ENCODE peak calls at places on chromosome 19, in six cellular contexts. P, R, V, C, H and Y are unnamed samples.

GRCh38 chr19:34017024-34017423 is 155.3 kb upstream of the LSM14A start:
- DNase-seq in H (no peak), R (no peak), P (no peak), C (no peak), V (no peak), Y (no peak)

GRCh38 chr19:41871573-41872383 is 5.3 kb upstream of the CD79A start:
- DNase-seq in V (no peak), P (no peak), R (no peak), C (no peak), H (no peak), Y (no peak)

GRCh38 chr19:14554382-14554812 is 17.5 kb downstream of the NDUFB7 start:
- DNase-seq in R (no peak), H (peak), P (no peak), C (no peak), V (no peak), Y (no peak)

GRCh38 chr19:51652266-51652665 is 5.6 kb upstream of the SIGLEC14 start:
- DNase-seq in R (no peak), V (no peak), P (no peak), C (no peak), H (no peak), Y (no peak)

GRCh38 chr19:4216832-4217231 is 12.5 kb upstream of the EBI3 start:
- DNase-seq in P (no peak), V (no peak), H (no peak), C (no peak), R (no peak), Y (no peak)

GRCh38 chr19:18809149-18809978 is 18.3 kb upstream of the COMP start:
- DNase-seq in P (peak), H (peak), C (peak), R (no peak), V (no peak), Y (peak)

GRCh38 chr19:37929512-37929911 is 22.5 kb downstream of the SIPA1L3 start:
- DNase-seq in C (no peak), P (no peak), H (no peak), V (no peak), R (no peak), Y (no peak)

GRCh38 chr19:6765738-6766356 is 1.4 kb downstream of the SH2D3A start:
- DNase-seq in H (peak), V (peak), C (no peak), R (no peak), P (no peak), Y (peak)

GRCh38 chr19:15432018-15432494 is 13.3 kb upstream of the AKAP8L start:
- DNase-seq in V (no peak), R (no peak), P (no peak), C (no peak), H (no peak), Y (no peak)

GRCh38 chr19:45305421-45305820 is 17.3 kb downstream of the CKM start:
- DNase-seq in C (peak), V (no peak), R (no peak), P (no peak), H (no peak), Y (no peak)

GRCh38 chr19:30649934-30650614 is 277.9 kb downstream of the ZNF536 start:
- DNase-seq in C (peak), R (peak), V (no peak), P (no peak), H (peak), Y (no peak)

GRCh38 chr19:32748497-32748896 is 28.9 kb downstream of the TDRD12 start:
- DNase-seq in R (no peak), P (no peak), H (no peak), V (no peak), C (no peak), Y (no peak)

GRCh38 chr19:32336259-32337111 is 8.9 kb upstream of the ZNF507 start:
- DNase-seq in H (peak), P (no peak), R (no peak), C (peak), V (no peak), Y (no peak)

GRCh38 chr19:33429891-33430673 is 56.6 kb downstream of the CEBPG start:
- DNase-seq in C (no peak), H (no peak), P (no peak), V (peak), R (no peak), Y (no peak)

GRCh38 chr19:37933965-37934364 is 27.0 kb downstream of the SIPA1L3 start:
- DNase-seq in V (no peak), P (peak), R (no peak), C (peak), H (peak), Y (no peak)

GRCh38 chr19:1154731-1155351 is 19.2 kb downstream of the SBNO2 start:
- DNase-seq in P (peak), H (peak), V (no peak), C (peak), R (no peak), Y (peak)

GRCh38 chr19:58009666-58010301 is 7.2 kb upstream of the ZNF606 start:
- DNase-seq in H (peak), C (peak), V (peak), R (peak), P (peak), Y (peak)

GRCh38 chr19:33811736-33812387 is 15.2 kb downstream of the KCTD15 start:
- DNase-seq in R (no peak), C (no peak), V (peak), P (no peak), H (no peak), Y (no peak)

GRCh38 chr19:1852294-1852646 is 4.0 kb upstream of the REXO1 start:
- DNase-seq in R (no peak), P (no peak), C (no peak), H (no peak), V (no peak), Y (no peak)

GRCh38 chr19:10113592-10113963 is 2.1 kb downstream of the P2RY11 start:
- DNase-seq in C (no peak), P (no peak), V (peak), H (no peak), R (no peak), Y (no peak)

GRCh38 chr19:48123907-48124675 is 13.5 kb upstream of the PLA2G4C start:
- DNase-seq in C (peak), V (no peak), P (no peak), R (peak), H (peak), Y (no peak)

GRCh38 chr19:3606174-3606689 is 443 bp downstream of the TBXA2R start:
- DNase-seq in H (no peak), V (peak), C (no peak), R (no peak), P (no peak), Y (no peak)

GRCh38 chr19:56091751-56092546 is 29.1 kb downstream of the ZNF787 start:
- DNase-seq in C (no peak), H (no peak), P (no peak), V (no peak), R (no peak), Y (no peak)

DNA sequence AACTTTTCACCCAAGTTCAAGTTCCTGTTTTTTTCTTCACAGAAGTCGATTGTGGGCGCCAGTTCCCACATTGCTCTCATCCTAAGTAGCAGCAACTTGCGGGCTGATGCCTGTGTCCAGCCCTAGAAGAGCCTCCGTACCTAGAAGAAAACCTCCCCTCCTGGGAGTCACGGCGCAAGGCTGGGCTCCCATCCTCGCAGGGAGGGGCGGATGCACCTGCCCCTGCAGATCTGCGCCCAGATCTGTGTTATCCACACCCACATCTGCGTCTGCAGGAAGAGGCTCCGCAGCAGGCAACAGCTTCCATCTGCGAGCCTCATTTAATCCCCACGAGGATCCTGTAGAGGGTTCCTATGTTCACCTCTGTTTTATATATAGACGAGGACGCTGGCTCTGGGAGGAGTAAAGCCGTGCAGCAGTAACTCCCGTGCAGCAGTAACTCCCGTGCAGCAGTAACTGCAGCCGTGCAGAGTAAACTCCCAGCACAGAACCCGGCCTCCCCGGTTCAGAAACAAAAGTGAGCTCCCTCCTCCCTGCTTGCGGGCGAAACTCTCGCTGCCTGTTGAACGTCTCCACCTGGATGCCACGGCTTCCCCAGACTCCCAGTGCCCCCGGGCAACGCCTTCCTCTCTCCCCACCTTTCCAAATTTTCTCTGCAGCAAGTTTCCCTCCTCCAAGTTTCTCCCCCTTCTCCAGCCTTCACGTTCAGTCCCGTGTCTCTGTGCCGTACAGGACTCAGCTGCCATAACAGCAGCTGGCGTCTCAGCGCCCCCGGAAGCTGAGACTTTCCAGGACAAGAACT is 23.5 kb upstream of the LAIR1 start:
- DNase-seq in C (no peak), R (no peak), P (no peak), H (no peak), V (peak), Y (no peak)
- H3K4me3 ChIP-seq in C (no peak), R (no peak), P (no peak), H (no peak), V (no peak), Y (no peak)

GRCh38 chr19:46787040-46787330 is 1.4 kb downstream of the SLC1A5 start:
- DNase-seq in R (no peak), V (no peak), P (no peak), C (no peak), H (no peak), Y (no peak)

GRCh38 chr19:46789371-46789770 is 977 bp upstream of the SLC1A5 start:
- DNase-seq in P (no peak), R (no peak), V (no peak), C (no peak), H (no peak), Y (no peak)

GRCh38 chr19:46788101-46788967 is at the start of gene SLC1A5:
- DNase-seq in C (peak), H (peak), R (peak), V (peak), P (peak), Y (peak)

GRCh38 chr19:46787331-46788100 is 878 bp downstream of the SLC1A5 start:
- DNase-seq in R (no peak), V (peak), H (peak), C (peak), P (peak), Y (peak)

GRCh38 chr19:46788968-46789338 is 559 bp upstream of the SLC1A5 start:
- DNase-seq in V (no peak), H (no peak), P (no peak), R (no peak), C (no peak), Y (no peak)
- H3K4me3 ChIP-seq in V (no peak), H (no peak), P (peak), R (no peak), C (no peak), Y (no peak)

GRCh38 chr19:17184381-17184841 is 30.7 kb upstream of the USE1 start:
- DNase-seq in V (no peak), C (no peak), P (no peak), H (no peak), R (no peak), Y (no peak)
- H3K4me3 ChIP-seq in V (no peak), C (no peak), P (no peak), H (no peak), R (no peak), Y (no peak)

DNA sequence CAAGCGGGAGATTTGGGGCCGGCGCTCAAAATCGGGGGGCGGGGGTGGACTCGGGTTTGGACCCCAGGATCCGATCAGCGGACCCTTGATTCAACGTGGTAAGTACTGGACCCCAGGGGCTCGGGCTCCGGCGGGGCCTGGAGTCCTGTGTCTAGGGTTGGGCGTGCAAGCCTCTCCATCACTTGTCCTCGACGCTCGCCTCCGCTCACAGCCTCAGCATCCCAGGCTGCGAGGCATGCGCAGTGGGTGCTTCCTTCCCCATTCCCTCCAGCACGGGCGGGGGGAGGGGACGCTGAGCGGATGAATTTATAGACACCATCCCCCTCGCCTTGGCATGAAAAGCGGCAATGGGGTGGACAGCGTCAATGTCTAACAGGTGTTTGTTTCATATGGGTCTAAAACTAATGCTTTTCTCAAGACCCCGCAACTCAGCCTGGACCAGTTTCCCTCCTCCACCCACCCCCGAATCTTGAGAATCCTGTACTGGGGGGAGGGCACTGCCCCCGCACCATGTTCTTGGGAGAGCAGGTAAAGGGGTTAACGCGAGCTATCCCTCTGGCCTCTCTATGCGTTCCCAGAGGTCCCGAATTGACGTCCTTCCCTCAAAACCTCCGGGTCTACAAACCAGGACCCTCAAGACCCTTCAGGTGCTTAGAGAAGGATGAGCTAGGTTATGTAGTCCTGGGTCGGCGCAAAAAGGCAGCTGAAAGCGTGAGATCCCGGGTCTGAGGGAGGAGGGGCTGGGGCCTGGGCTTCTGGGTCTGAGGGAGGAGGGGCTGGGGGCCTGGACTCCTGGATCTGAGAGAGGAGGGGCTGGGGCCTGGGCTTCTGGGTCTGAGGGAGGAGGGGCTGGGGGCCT is 556 bp downstream of the CPT1C start:
- DNase-seq in V (no peak), C (peak), R (no peak), P (peak), H (peak), Y (no peak)
- H3K4me3 ChIP-seq in V (peak), C (peak), R (peak), P (peak), H (peak), Y (no peak)

DNA sequence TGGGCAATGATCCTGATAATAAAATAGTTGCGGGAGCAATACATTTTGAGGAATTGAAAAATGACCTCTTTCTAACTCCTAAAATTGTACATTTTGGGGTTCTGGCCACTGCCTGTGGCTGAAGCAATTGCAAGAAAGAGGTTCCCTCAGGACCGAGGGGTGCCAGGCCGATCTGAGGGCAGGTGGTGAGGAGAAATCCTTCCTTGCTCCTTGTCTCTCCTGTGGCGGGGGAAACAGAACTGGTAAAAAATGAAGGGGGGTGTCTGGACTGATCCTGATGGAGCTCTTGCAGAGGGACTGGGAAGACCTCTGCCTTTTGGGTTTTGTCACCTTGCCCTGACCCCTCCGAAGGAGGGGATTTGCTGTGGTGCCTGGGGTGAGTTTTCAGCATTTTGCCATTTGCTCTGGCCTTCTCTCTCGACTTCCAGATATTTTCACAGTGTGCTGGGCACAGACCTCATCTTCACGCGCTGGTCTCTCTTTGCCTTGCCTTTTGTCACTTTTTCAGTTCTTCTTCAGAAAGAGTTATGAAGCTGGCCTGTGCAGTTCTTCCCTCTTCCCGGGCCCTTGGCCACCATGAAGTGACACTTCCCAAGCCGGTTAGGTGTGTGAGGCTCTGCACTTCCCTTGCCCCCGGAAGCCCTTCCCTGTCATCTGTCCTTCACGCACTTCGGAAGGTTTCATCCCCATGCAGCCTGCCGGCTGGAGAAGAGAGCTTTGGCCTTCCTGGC is 22.2 kb downstream of the NFIX start:
- DNase-seq in C (no peak), P (no peak), V (no peak), H (no peak), R (no peak), Y (no peak)
- H3K4me3 ChIP-seq in C (peak), P (no peak), V (no peak), H (no peak), R (no peak), Y (no peak)

GRCh38 chr19:40797963-40798222 is 1.1 kb upstream of the EGLN2 start:
- DNase-seq in V (no peak), H (no peak), P (no peak), R (no peak), C (no peak), Y (no peak)
- H3K4me3 ChIP-seq in V (peak), H (no peak), P (peak), R (peak), C (peak), Y (no peak)